ENCODE peak calls at places on chromosomes 16 and 17, in seven cellular contexts. V is effector memory CD4-positive, alpha-beta T cell; Q is PC-3; R is adipocyte; D is body of pancreas; H is A549; M is breast epithelium. W is an unnamed sample. For H3K9me3, the result is how much of the 10 kb centered on the place peaks cover.

GRCh38 chr16:54783226-54783625 is 147.4 kb upstream of the IRX5 start:
- DNase-seq in V (no peak), Q (no peak), R (no peak), D (no peak), H (no peak), M (no peak), W (no peak)

GRCh38 chr17:42047343-42047742 is 3.1 kb downstream of the C17orf113 start:
- DNase-seq in V (no peak), Q (no peak), R (no peak), D (no peak), H (no peak), M (no peak), W (no peak)

GRCh38 chr17:14297161-14297851 is 3.6 kb upstream of the HS3ST3B1 start:
- DNase-seq in V (peak), Q (peak), R (peak), D (no peak), H (peak), M (no peak), W (peak)

GRCh38 chr17:145671-146541 is 8.5 kb downstream of the SCGB1C2 start:
- DNase-seq in V (no peak), Q (no peak), R (no peak), D (peak), H (no peak), M (peak), W (no peak)

GRCh38 chr17:1379930-1380313 is 20.1 kb downstream of the YWHAE start:
- DNase-seq in V (no peak), Q (no peak), R (no peak), D (no peak), H (no peak), M (no peak), W (peak)

GRCh38 chr16:75351183-75351582 is 82.1 kb downstream of the CFDP1 start:
- DNase-seq in V (no peak), Q (peak), R (peak), D (no peak), H (peak), M (no peak), W (no peak)

GRCh38 chr17:14701901-14702300 is 401.0 kb downstream of the HS3ST3B1 start:
- DNase-seq in V (no peak), Q (no peak), R (no peak), D (no peak), H (no peak), M (no peak), W (no peak)

GRCh38 chr16:56866955-56867830 is 2.2 kb downstream of the SLC12A3 start:
- DNase-seq in V (peak), Q (peak), R (peak), D (peak), H (peak), M (no peak), W (no peak)

GRCh38 chr17:61904094-61904710 is 23.6 kb downstream of the INTS2 start:
- DNase-seq in V (peak), Q (no peak), R (no peak), D (no peak), H (no peak), M (no peak), W (peak)

GRCh38 chr17:67606896-67607604 is 110.7 kb upstream of the NOL11 start:
- DNase-seq in V (no peak), Q (no peak), R (no peak), D (peak), H (no peak), M (no peak), W (no peak)

GRCh38 chr16:53147500-53148065 is 92.8 kb downstream of the CHD9 start:
- DNase-seq in V (no peak), Q (peak), R (no peak), D (no peak), H (no peak), M (no peak), W (no peak)

GRCh38 chr16:65524997-65525396 is 403.1 kb upstream of the CDH11 start:
- DNase-seq in V (no peak), Q (no peak), R (peak), D (no peak), H (no peak), M (no peak), W (no peak)

GRCh38 chr16:49789617-49790016 is 66.3 kb downstream of the ZNF423 start:
- DNase-seq in V (no peak), Q (no peak), R (no peak), D (no peak), H (no peak), M (no peak), W (no peak)

GRCh38 chr17:31211352-31212012 is 85.6 kb downstream of the OMG start:
- DNase-seq in V (no peak), Q (peak), R (no peak), D (no peak), H (no peak), M (no peak), W (no peak)

GRCh38 chr17:27351741-27352140 is 57.8 kb downstream of the WSB1 start:
- DNase-seq in V (no peak), Q (no peak), R (peak), D (no peak), H (no peak), M (no peak), W (no peak)

GRCh38 chr17:39662551-39663339 is 2.4 kb upstream of the TCAP start:
- DNase-seq in V (no peak), Q (no peak), R (no peak), D (no peak), H (no peak), M (no peak), W (no peak)

GRCh38 chr17:1764274-1764673 is 2.4 kb downstream of the SERPINF1 start:
- DNase-seq in V (peak), Q (no peak), R (peak), D (peak), H (no peak), M (peak), W (peak)

GRCh38 chr17:39602533-39603303 is 5.0 kb downstream of the NEUROD2 start:
- DNase-seq in V (no peak), Q (no peak), R (no peak), D (no peak), H (no peak), M (no peak), W (no peak)

GRCh38 chr16:78596348-78596995 is 497.0 kb downstream of the WWOX start:
- DNase-seq in V (no peak), Q (no peak), R (no peak), D (no peak), H (no peak), M (no peak), W (no peak)

GRCh38 chr16:70706948-70707465 is 21.2 kb upstream of the MTSS2 start:
- DNase-seq in V (no peak), Q (peak), R (peak), D (no peak), H (peak), M (peak), W (no peak)

GRCh38 chr17:75592364-75593020 is 4.9 kb downstream of the MYO15B start:
- DNase-seq in V (no peak), Q (no peak), R (no peak), D (no peak), H (no peak), M (no peak), W (no peak)

GRCh38 chr17:51119415-51120356 is 982 bp downstream of the SPAG9 start:
- DNase-seq in V (peak), Q (peak), R (peak), D (peak), H (peak), M (peak), W (peak)

GRCh38 chr17:82394296-82394695 is 22.7 kb downstream of the UTS2R start:
- DNase-seq in V (no peak), Q (no peak), R (no peak), D (no peak), H (no peak), M (no peak), W (no peak)

GRCh38 chr16:89471225-89471624 is 19.1 kb downstream of the ANKRD11 start:
- DNase-seq in V (no peak), Q (peak), R (peak), D (no peak), H (no peak), M (no peak), W (no peak)

GRCh38 chr17:10224592-10225195 is 26.3 kb upstream of the GAS7 start:
- DNase-seq in V (no peak), Q (no peak), R (no peak), D (no peak), H (no peak), M (no peak), W (no peak)

GRCh38 chr17:19542247-19542646 is 8.6 kb downstream of the SLC47A1 start:
- DNase-seq in V (no peak), Q (no peak), R (no peak), D (no peak), H (no peak), M (no peak), W (no peak)

GRCh38 chr17:42363767-42364585 is 24.3 kb downstream of the STAT3 start:
- DNase-seq in V (no peak), Q (no peak), R (peak), D (no peak), H (no peak), M (no peak), W (no peak)

GRCh38 chr17:44898768-44899073 is 524 bp downstream of the EFTUD2 start:
- DNase-seq in V (no peak), Q (peak), R (peak), D (peak), H (peak), M (no peak), W (no peak)

GRCh38 chr17:32958418-32958817 is 30.5 kb downstream of the TMEM98 start:
- DNase-seq in V (no peak), Q (no peak), R (peak), D (no peak), H (no peak), M (no peak), W (no peak)

GRCh38 chr17:35087731-35088646 is 24.5 kb upstream of the RFFL start:
- DNase-seq in V (no peak), Q (peak), R (peak), D (peak), H (no peak), M (peak), W (peak)

GRCh38 chr16:22206847-22207714 is 1.0 kb downstream of the EEF2K start:
- DNase-seq in V (peak), Q (peak), R (peak), D (peak), H (peak), M (peak), W (peak)

GRCh38 chr16:85476389-85476788 is 136.7 kb upstream of the GSE1 start:
- DNase-seq in V (no peak), Q (no peak), R (no peak), D (no peak), H (no peak), M (no peak), W (no peak)

GRCh38 chr16:24689128-24689527 is 40.3 kb upstream of the TNRC6A start:
- DNase-seq in V (no peak), Q (peak), R (peak), D (no peak), H (peak), M (no peak), W (no peak)

GRCh38 chr17:49110504-49110903 is 22.1 kb upstream of the B4GALNT2 start:
- DNase-seq in V (no peak), Q (peak), R (no peak), D (no peak), H (no peak), M (no peak), W (no peak)

GRCh38 chr17:31274252-31274651 is 22.8 kb downstream of the OMG start:
- DNase-seq in V (no peak), Q (peak), R (peak), D (peak), H (no peak), M (no peak), W (no peak)

GRCh38 chr17:82502207-82502606 is 17.3 kb upstream of the FOXK2 start:
- DNase-seq in V (no peak), Q (no peak), R (no peak), D (no peak), H (no peak), M (no peak), W (no peak)

GRCh38 chr17:47733047-47733413 is at the start of gene TBX21:
- DNase-seq in V (peak), Q (no peak), R (peak), D (peak), H (peak), M (peak), W (peak)

GRCh38 chr17:22496450-22496849 is 804.1 kb downstream of the KCNJ18 start:
- DNase-seq in V (no peak), Q (no peak), R (no peak), D (no peak), H (no peak), M (no peak), W (no peak)
- H3K9me3 ChIP-seq in V (under half), Q (under half), R (under half), D (under half), H (under half), M (under half), W (under half)

GRCh38 chr16:35911899-35912298 is 2452.5 kb downstream of the TP53TG3F start:
- DNase-seq in V (no peak), Q (no peak), R (no peak), D (no peak), H (no peak), M (no peak), W (no peak)
- H3K9me3 ChIP-seq in V (under half), Q (under half), R (under half), D (under half), H (under half), M (under half), W (under half)

DNA sequence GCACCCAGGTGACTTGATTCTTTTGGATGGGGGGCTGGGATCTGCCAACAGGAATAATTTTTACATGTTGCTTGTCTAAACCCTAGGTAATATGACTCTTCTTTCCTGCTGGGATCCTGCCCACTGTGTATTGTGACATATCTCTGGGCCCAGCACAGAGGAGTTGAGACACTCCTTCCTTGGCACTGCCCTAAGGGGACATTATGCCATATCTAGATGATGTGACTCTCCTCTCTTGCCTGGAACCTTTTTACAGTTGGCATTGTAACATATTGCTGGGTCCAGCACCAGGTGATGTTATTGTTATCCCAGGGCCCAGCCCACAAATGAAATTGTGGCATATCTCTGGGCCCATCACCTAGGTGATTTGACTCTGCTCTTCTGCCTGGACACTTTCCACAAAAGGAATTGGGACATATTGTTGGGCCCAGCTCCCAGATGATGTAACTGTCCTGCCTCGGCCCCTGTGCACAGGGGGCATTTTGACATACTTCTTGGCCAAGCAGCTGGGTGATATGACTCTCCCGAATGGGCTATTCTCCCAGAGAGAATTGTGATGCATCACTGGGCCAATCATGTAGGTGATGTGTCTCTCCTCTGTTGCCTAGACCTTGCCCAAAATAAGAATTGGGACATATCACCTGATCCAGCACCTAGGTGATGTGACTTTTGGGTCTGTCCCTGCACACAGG is 1837.7 kb downstream of the TP53TG3F start:
- DNase-seq in V (no peak), Q (no peak), R (no peak), D (no peak), H (no peak), M (no peak), W (no peak)
- H3K9me3 ChIP-seq in V (under half), Q (under half), R (under half), D (under half), H (under half), M (under half), W (under half)

GRCh38 chr16:35573407-35573806 is 2114.0 kb downstream of the TP53TG3F start:
- DNase-seq in V (no peak), Q (no peak), R (no peak), D (no peak), H (no peak), M (no peak), W (no peak)
- H3K9me3 ChIP-seq in V (under half), Q (under half), R (under half), D (under half), H (under half), M (under half), W (under half)

GRCh38 chr17:78341559-78342437 is 18.1 kb downstream of the SOCS3 start:
- DNase-seq in V (no peak), Q (peak), R (peak), D (peak), H (peak), M (peak), W (peak)
- H3K9me3 ChIP-seq in V (under half), Q (under half), R (under half), D (under half), H (under half), M (under half), W (under half)

GRCh38 chr17:56861899-56862298 is 27.9 kb downstream of the DGKE start:
- DNase-seq in V (no peak), Q (no peak), R (no peak), D (no peak), H (no peak), M (no peak), W (no peak)
- H3K9me3 ChIP-seq in V (under half), Q (under half), R (under half), D (under half), H (under half), M (under half), W (under half)

DNA sequence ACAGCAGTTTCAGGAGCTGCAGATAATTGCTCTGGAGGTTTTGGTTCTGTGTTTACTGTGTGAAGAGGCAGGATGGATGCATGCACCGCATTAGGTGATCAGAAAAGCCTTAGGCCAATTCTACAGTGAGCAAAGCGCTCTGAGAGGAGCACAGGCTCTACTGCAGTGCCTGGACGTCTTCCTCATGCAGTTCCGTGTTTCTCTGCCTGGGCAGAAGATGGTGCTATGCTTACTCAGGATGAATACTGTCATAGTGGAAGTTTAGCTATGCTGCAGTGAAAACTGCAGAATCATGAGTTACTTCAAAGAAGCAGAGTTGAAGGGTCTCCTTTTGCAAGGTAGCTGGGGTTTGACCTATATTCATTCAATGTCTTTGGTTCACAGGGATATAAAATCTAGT is 1012.4 kb downstream of the KCNJ18 start:
- DNase-seq in V (no peak), Q (peak), R (peak), D (no peak), H (no peak), M (no peak), W (no peak)
- H3K9me3 ChIP-seq in V (under half), Q (under half), R (under half), D (under half), H (under half), M (under half), W (under half)

GRCh38 chr16:833411-833810 is 32.9 kb upstream of the GNG13 start:
- DNase-seq in V (no peak), Q (no peak), R (no peak), D (no peak), H (no peak), M (no peak), W (no peak)
- H3K9me3 ChIP-seq in V (under half), Q (under half), R (under half), D (under half), H (under half), M (under half), W (under half)

GRCh38 chr16:12133738-12134137 is 157.2 kb downstream of the SNX29 start:
- DNase-seq in V (no peak), Q (no peak), R (no peak), D (no peak), H (no peak), M (no peak), W (no peak)

GRCh38 chr16:12131755-12132154 is 155.2 kb downstream of the SNX29 start:
- DNase-seq in V (no peak), Q (no peak), R (no peak), D (no peak), H (no peak), M (no peak), W (no peak)

GRCh38 chr16:12130691-12131302 is 154.3 kb downstream of the SNX29 start:
- DNase-seq in V (no peak), Q (no peak), R (no peak), D (peak), H (no peak), M (no peak), W (no peak)

GRCh38 chr16:12132850-12133249 is 156.3 kb downstream of the SNX29 start:
- DNase-seq in V (no peak), Q (no peak), R (no peak), D (no peak), H (no peak), M (no peak), W (no peak)

DNA sequence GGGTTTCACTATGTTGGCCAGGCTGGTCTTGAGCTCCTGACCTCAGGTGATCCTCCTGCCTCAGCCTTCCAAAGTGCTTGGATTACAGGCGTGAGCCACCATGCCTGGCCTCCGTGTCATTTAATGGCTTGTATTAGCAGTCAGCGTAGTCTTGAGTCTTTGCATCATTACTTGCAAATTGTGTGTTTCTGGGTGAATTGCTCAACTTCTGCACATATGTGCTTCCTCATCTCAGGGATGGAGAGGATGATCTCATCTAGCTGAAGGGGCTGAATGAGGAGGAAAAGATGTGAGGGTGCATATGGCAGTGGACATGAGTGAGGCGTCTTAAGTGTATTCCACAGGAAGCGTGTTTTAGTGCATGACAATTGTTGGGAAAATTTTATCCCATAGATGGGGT is 155.8 kb downstream of the SNX29 start:
- DNase-seq in V (no peak), Q (no peak), R (peak), D (no peak), H (no peak), M (no peak), W (no peak)
- H3K9me3 ChIP-seq in V (under half), Q (under half), R (under half), D (under half), H (under half), M (under half), W (under half)